ENCODE peak calls at places on chromosomes 6 and 20, in nine cellular contexts. U is cardiac muscle cell, Q is colonic mucosa, I is endodermal cell, Y is GM23248, T is mucosa of descending colon, B is ovary, C is sigmoid colon, R is tibial artery. A is an unnamed sample.

GRCh38 chr6:12957321-12958051 is 240.9 kb downstream of the PHACTR1 start:
- DNase-seq in U (peak; percentile 82), Q (peak; percentile 25), I (peak; percentile 81), Y (peak; percentile 76), T (peak; percentile 54), B (peak; percentile 42), C (peak; percentile 73), R (peak; percentile 90), A (peak; percentile 79)

GRCh38 chr6:9646346-9647042 is 768.4 kb downstream of the TFAP2A start:
- DNase-seq in U (peak; percentile 96), Q (no peak), I (no peak), Y (peak; percentile 65), T (no peak), B (no peak), C (no peak), R (peak; percentile 68), A (no peak)

GRCh38 chr6:74755196-74755595 is 450.7 kb downstream of the COL12A1 start:
- DNase-seq in U (no peak), Q (no peak), I (peak; percentile 53), Y (no peak), T (peak; percentile 17), B (no peak), C (no peak), R (no peak), A (peak; percentile 45)

GRCh38 chr6:3309391-3310050 is 50.8 kb downstream of the PSMG4 start:
- DNase-seq in U (no peak), Q (no peak), I (peak; percentile 53), Y (no peak), T (no peak), B (no peak), C (peak; percentile 30), R (peak; percentile 50), A (peak; percentile 62)

GRCh38 chr6:123042412-123042811 is 46.4 kb downstream of the CLVS2 start:
- DNase-seq in U (no peak), Q (no peak), I (no peak), Y (no peak), T (no peak), B (no peak), C (no peak), R (no peak), A (no peak)

GRCh38 chr6:37536462-37537225 is 37.0 kb upstream of the CCDC167 start:
- DNase-seq in U (no peak), Q (no peak), I (peak; percentile 76), Y (no peak), T (no peak), B (no peak), C (no peak), R (no peak), A (no peak)

GRCh38 chr6:54916858-54917257 is 70.3 kb downstream of the FAM83B start:
- DNase-seq in U (no peak), Q (no peak), I (no peak), Y (peak; percentile 36), T (no peak), B (no peak), C (no peak), R (no peak), A (no peak)

GRCh38 chr6:31609519-31610406 is 5.3 kb upstream of the AIF1 start:
- DNase-seq in U (peak; percentile 56), Q (no peak), I (no peak), Y (no peak), T (no peak), B (no peak), C (no peak), R (no peak), A (no peak)

GRCh38 chr6:31734703-31735500 is 1.4 kb downstream of the CLIC1 start:
- DNase-seq in U (peak; percentile 68), Q (peak; percentile 83), I (peak; percentile 87), Y (peak; percentile 82), T (peak; percentile 82), B (peak; percentile 57), C (no peak), R (peak; percentile 78), A (peak; percentile 86)

GRCh38 chr6:43714311-43715055 is 26.9 kb upstream of the MRPS18A start:
- DNase-seq in U (peak; percentile 83), Q (no peak), I (peak; percentile 64), Y (peak; percentile 33), T (no peak), B (peak; percentile 64), C (peak; percentile 66), R (no peak), A (no peak)

GRCh38 chr6:113049190-113049589 is 702.1 kb downstream of the RFPL4B start:
- DNase-seq in U (no peak), Q (no peak), I (no peak), Y (no peak), T (no peak), B (no peak), C (no peak), R (no peak), A (no peak)

GRCh38 chr6:43013020-43013842 is 515 bp downstream of the MEA1 start:
- DNase-seq in U (peak; percentile 41), Q (no peak), I (no peak), Y (peak; percentile 57), T (no peak), B (no peak), C (no peak), R (no peak), A (no peak)

GRCh38 chr20:5356921-5357320 is 40.2 kb upstream of the PROKR2 start:
- DNase-seq in U (no peak), Q (no peak), I (no peak), Y (peak; percentile 25), T (no peak), B (no peak), C (no peak), R (no peak), A (no peak)

GRCh38 chr6:159691963-159692287 is 1.1 kb downstream of the SOD2 start:
- DNase-seq in U (no peak), Q (no peak), I (peak; percentile 59), Y (peak; percentile 3), T (peak; percentile 60), B (peak; percentile 33), C (no peak), R (no peak), A (peak; percentile 77)

GRCh38 chr20:39874049-39874893 is 814.8 kb downstream of the MAFB start:
- DNase-seq in U (peak; percentile 92), Q (peak; percentile 79), I (peak; percentile 94), Y (peak; percentile 90), T (peak; percentile 44), B (peak; percentile 69), C (peak; percentile 82), R (peak; percentile 73), A (peak; percentile 80)

GRCh38 chr6:157282279-157282678 is 41.0 kb downstream of the TMEM242 start:
- DNase-seq in U (no peak), Q (no peak), I (peak; percentile 41), Y (no peak), T (no peak), B (no peak), C (no peak), R (no peak), A (no peak)

GRCh38 chr6:11668455-11668854 is 110.1 kb downstream of the ADTRP start:
- DNase-seq in U (no peak), Q (no peak), I (no peak), Y (no peak), T (no peak), B (no peak), C (no peak), R (no peak), A (no peak)

GRCh38 chr6:39280247-39280731 is 33.9 kb downstream of the KCNK17 start:
- DNase-seq in U (no peak), Q (peak; percentile 80), I (peak; percentile 54), Y (peak; percentile 64), T (peak; percentile 84), B (no peak), C (no peak), R (no peak), A (no peak)

DNA sequence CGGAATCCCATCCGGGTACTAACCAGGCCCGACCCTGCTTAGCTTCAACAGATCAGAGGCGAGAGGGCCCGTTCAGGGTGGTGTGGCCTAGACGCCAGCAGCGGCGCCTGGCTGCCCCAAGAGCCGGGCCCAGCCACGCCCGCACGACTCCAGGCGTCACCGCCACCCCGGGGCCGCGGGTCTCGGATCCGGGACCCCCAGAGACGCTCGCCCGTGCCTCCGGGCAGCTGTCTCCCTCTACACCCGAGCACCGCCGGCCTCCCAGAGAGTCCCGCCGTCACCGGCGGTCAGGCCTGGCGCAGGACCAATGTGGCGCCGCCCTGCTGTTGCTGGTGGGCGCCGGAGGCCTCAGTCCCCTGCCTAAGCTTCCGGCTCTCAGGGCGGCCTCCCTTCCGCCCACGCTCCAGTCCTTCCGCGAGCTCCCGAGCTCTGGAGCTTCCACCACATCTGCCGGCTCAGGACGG is 441.2 kb upstream of the DEFB115 start:
- DNase-seq in U (peak; percentile 68), Q (peak; percentile 22), I (peak; percentile 53), Y (peak; percentile 76), T (peak; percentile 66), B (no peak), C (no peak), R (no peak), A (peak; percentile 86)
- H3K4me1 ChIP-seq in U (no peaks in the 10 kb centered on the region), Q (no peaks in the 10 kb centered on the region), I (no peaks in the 10 kb centered on the region), Y (no peaks in the 10 kb centered on the region), T (no peaks in the 10 kb centered on the region), B (no peaks in the 10 kb centered on the region), C (no peaks in the 10 kb centered on the region), R (no peaks in the 10 kb centered on the region), A (no peaks in the 10 kb centered on the region)

GRCh38 chr20:58528412-58528811 is 13.2 kb upstream of the APCDD1L start:
- DNase-seq in U (no peak), Q (no peak), I (no peak), Y (no peak), T (no peak), B (no peak), C (peak; percentile 3), R (no peak), A (no peak)
- H3K9me3 ChIP-seq in U (no peaks in the 10 kb centered on the region), Q (no peaks in the 10 kb centered on the region), I (peaks cover 83% of the 10 kb centered on the region), Y (peaks cover 15% of the 10 kb centered on the region), T (peaks cover 32% of the 10 kb centered on the region), B (peaks cover 4% of the 10 kb centered on the region), C (peaks cover 15% of the 10 kb centered on the region), R (no peaks in the 10 kb centered on the region), A (peaks cover 79% of the 10 kb centered on the region)

DNA sequence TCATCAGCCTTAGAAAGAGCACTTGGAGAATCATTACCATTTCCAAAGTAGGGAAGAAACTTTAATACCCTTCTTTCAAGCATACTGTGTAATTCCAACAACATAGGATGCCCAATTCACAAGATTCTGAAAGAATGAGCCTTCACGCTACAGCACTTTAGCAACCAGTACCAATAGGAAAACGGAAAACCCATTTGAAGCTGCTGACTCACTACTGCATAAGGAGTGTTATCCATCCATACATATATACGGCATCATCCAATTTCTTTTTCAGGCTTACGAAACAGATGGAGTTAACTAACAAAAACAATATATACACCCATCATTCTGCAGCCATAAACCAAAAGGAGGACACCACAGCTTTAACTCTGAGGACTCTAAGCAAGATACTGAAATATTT is 25.0 kb downstream of the FYN start:
- DNase-seq in U (peak; percentile 41), Q (no peak), I (no peak), Y (no peak), T (no peak), B (no peak), C (no peak), R (no peak), A (no peak)
- H3K4me1 ChIP-seq in U (peaks cover 56% of the 10 kb centered on the region), Q (no peaks in the 10 kb centered on the region), I (peaks cover 21% of the 10 kb centered on the region), Y (peaks cover 26% of the 10 kb centered on the region), T (peaks cover 5% of the 10 kb centered on the region), B (peaks cover 10% of the 10 kb centered on the region), C (peaks cover 58% of the 10 kb centered on the region), R (peaks cover 4% of the 10 kb centered on the region), A (peaks cover 100% of the 10 kb centered on the region)

GRCh38 chr6:19408331-19408730 is 428.8 kb upstream of the ID4 start:
- DNase-seq in U (peak; percentile 29), Q (no peak), I (no peak), Y (peak; percentile 27), T (no peak), B (no peak), C (no peak), R (no peak), A (no peak)
- H3K9me3 ChIP-seq in U (no peaks in the 10 kb centered on the region), Q (no peaks in the 10 kb centered on the region), I (no peaks in the 10 kb centered on the region), Y (no peaks in the 10 kb centered on the region), T (peaks cover 20% of the 10 kb centered on the region), B (peaks cover 4% of the 10 kb centered on the region), C (peaks cover 3% of the 10 kb centered on the region), R (no peaks in the 10 kb centered on the region), A (peaks cover 15% of the 10 kb centered on the region)

A was measured in spleen.